ENCODE peak calls at places on chromosome 17, in four cellular contexts. K, I, O and P are unnamed samples. For H3K27me3, the result is how much of the 10 kb centered on the place peaks cover.

GRCh38 chr17:47993031-47993546 is 22.2 kb downstream of the CDK5RAP3 start:
- ATAC-seq in K (no peak), O (no peak), I (no peak), P (no peak)

GRCh38 chr17:68516732-68517131 is 4.5 kb downstream of the PRKAR1A start:
- ATAC-seq in O (no peak), K (no peak), I (no peak), P (no peak)

GRCh38 chr17:50848039-50848438 is 12.7 kb downstream of the WFIKKN2 start:
- ATAC-seq in I (no peak), O (no peak), K (peak), P (no peak)

GRCh38 chr17:3886776-3887175 is 6.1 kb downstream of the CAMKK1 start:
- ATAC-seq in O (no peak), K (no peak), I (peak), P (no peak)

GRCh38 chr17:64728041-64728695 is 66.1 kb upstream of the SMURF2 start:
- ATAC-seq in K (peak), O (no peak), I (no peak), P (peak)

GRCh38 chr17:67993998-67994361 is 2.3 kb downstream of the C17orf58 start:
- ATAC-seq in O (peak), I (no peak), K (peak), P (no peak)

GRCh38 chr17:82893779-82894178 is 54.0 kb upstream of the ZNF750 start:
- ATAC-seq in I (no peak), K (no peak), O (no peak), P (no peak)

GRCh38 chr17:6605142-6605541 is 35.4 kb downstream of the KIAA0753 start:
- ATAC-seq in I (no peak), O (no peak), K (no peak), P (no peak)

GRCh38 chr17:9292563-9292941 is 271.2 kb downstream of the NTN1 start:
- ATAC-seq in I (no peak), K (no peak), O (no peak), P (peak)

GRCh38 chr17:3870871-3871306 is 22.0 kb downstream of the CAMKK1 start:
- ATAC-seq in K (no peak), I (no peak), O (peak), P (no peak)

GRCh38 chr17:8153957-8154607 is 1.9 kb upstream of the PER1 start:
- ATAC-seq in O (peak), I (peak), K (no peak), P (peak)

GRCh38 chr17:17325228-17325627 is 22.1 kb downstream of the NT5M start:
- ATAC-seq in I (no peak), O (no peak), K (no peak), P (no peak)

GRCh38 chr17:40615295-40615988 is 32.2 kb downstream of the SMARCE1 start:
- ATAC-seq in O (peak), K (peak), I (peak), P (no peak)

GRCh38 chr17:34542700-34543336 is 36.6 kb upstream of the TMEM132E start:
- ATAC-seq in O (peak), I (no peak), K (no peak), P (no peak)

GRCh38 chr17:47847341-47848197 is 3.4 kb downstream of the SP6 start:
- ATAC-seq in K (no peak), O (no peak), I (no peak), P (no peak)

GRCh38 chr17:14201087-14201486 is 35.6 kb downstream of the CDRT15 start:
- ATAC-seq in K (no peak), O (no peak), I (no peak), P (no peak)

GRCh38 chr17:28340374-28340773 is 4.8 kb downstream of the TNFAIP1 start:
- ATAC-seq in I (no peak), O (no peak), K (no peak), P (no peak)

GRCh38 chr17:28335959-28336871 is 654 bp downstream of the TNFAIP1 start:
- ATAC-seq in O (peak), K (peak), I (peak), P (peak)

GRCh38 chr17:28335201-28335958 is at the start of the genes IFT20 and TNFAIP1:
- ATAC-seq in I (peak), K (peak), O (peak), P (peak)

GRCh38 chr17:28339431-28339830 is 3.9 kb downstream of the TNFAIP1 start:
- ATAC-seq in O (no peak), I (no peak), K (no peak), P (no peak)

DNA sequence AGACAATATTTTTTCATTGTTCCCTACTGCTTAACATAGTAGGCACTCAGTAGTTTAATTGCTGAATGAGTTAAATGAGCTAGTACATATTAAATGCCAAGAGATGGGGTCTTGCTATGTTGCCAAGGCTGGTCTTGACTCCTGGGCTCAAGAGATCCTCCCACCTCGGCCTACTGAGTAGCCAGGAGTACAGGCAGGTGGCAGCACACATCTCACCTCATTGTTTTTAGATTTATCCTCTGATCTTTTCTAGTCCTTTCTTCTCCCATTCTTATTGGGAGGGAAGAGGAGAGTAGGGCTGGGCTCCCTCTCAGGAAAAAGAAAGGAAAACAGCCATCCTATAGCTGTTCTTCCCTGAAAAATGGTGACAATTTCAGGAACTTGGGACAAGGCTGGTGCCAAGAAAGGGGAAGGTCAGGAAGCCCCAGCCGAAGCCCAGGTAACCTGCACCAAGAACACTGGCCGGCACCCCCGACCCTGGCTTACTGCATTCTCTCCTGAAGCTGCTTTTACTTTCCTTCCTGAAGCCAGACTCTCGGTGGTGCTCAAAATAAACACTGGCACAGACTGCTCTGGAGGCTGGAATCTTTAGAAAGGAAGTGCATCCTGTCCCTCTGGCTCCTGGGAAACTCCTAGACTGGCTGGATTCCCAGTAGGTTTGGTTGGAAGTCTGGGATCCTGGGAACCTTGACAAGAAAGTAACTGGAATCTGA is 2.7 kb downstream of the TNFAIP1 start:
- ATAC-seq in I (no peak), K (no peak), O (no peak), P (no peak)
- H3K27ac ChIP-seq in I (peak), K (no peak), O (no peak), P (no peak)

GRCh38 chr17:60941028-60941427 is 263.4 kb downstream of the BCAS3 start:
- ATAC-seq in K (no peak), I (peak), O (no peak), P (peak)
- TF ChIP-seq EP300 in K (no peak), I (no peak), O (no peak), P (no peak)

DNA sequence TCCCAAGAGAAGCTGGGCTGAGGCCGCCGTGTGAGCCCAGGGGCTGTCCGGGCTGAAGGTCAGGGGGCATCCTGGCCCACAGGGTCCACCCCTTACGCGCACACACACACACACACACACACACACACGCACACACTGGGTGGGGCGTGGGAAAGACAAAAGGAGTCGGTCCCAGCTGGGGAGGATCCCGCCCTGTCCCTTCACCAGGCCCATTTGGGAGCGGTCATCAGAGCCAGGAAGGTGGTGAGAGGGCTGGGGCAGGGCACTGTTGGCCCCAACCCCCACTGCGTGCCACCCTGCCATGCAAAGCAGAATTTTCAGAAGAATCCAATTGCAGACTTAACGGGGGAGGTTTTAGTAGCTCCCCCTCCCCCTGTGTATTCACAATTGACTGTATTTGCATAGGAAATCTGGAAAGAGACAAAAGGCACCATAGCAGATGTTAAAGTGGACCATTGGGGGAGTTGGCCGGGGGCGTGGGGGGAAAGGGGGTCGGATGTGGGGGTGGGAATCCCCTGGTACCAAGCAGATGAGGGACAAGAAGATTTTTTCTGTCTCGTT is 11.3 kb upstream of the CD300A start:
- ATAC-seq in I (no peak), K (no peak), O (no peak), P (no peak)
- H3K27me3 ChIP-seq in I (under half), K (under half), O (under half), P (under half)

GRCh38 chr17:20072692-20072992 is 63.5 kb downstream of the SPECC1 start:
- ATAC-seq in O (no peak), K (no peak), I (no peak), P (no peak)
- H3K27ac ChIP-seq in O (no peak), K (no peak), I (peak), P (no peak)

GRCh38 chr17:78731904-78732303 is 50.2 kb downstream of the CYTH1 start:
- ATAC-seq in O (no peak), I (no peak), K (no peak), P (no peak)
- TF ChIP-seq EP300 in O (no peak), I (no peak), K (no peak), P (no peak)

GRCh38 chr17:79414063-79414462 is 196.8 kb downstream of the RBFOX3 start:
- ATAC-seq in O (no peak), K (no peak), I (no peak), P (no peak)
- H3K27me3 ChIP-seq in O (under half), K (under half), I (under half), P (half or more)

GRCh38 chr17:81365601-81366585 is 29.4 kb upstream of the BAHCC1 start:
- ATAC-seq in O (peak), K (peak), I (peak), P (peak)

GRCh38 chr17:81367171-81367570 is 28.1 kb upstream of the BAHCC1 start:
- ATAC-seq in O (no peak), I (no peak), K (no peak), P (no peak)

GRCh38 chr17:81366648-81367047 is 28.6 kb upstream of the BAHCC1 start:
- ATAC-seq in O (no peak), K (no peak), I (no peak), P (no peak)

GRCh38 chr17:81365148-81365600 is 30.1 kb upstream of the BAHCC1 start:
- ATAC-seq in I (peak), K (no peak), O (peak), P (peak)

GRCh38 chr17:81364278-81365147 is 30.7 kb upstream of the BAHCC1 start:
- ATAC-seq in K (no peak), O (peak), I (no peak), P (no peak)
- H3K27ac ChIP-seq in K (no peak), O (no peak), I (peak), P (no peak)